ENCODE peak calls at places on chromosomes 2 and 18, in four cellular contexts. M is fibroblast of pulmonary artery, N is dorsolateral prefrontal cortex, R is astrocyte of the spinal cord. F is an unnamed sample.

GRCh38 chr2:85106489-85107180 is 26.6 kb upstream of the TCF7L1 start:
- DNase-seq in N (no peak), R (no peak), M (peak), F (peak)

GRCh38 chr2:240325654-240326031 is 109.8 kb upstream of the GPC1 start:
- DNase-seq in N (peak), R (no peak), M (peak), F (no peak)

GRCh38 chr2:43482974-43483373 is 112.9 kb downstream of the THADA start:
- DNase-seq in M (peak), N (no peak), R (peak), F (no peak)

GRCh38 chr2:60548844-60549243 is 4.6 kb downstream of the BCL11A start:
- DNase-seq in R (no peak), M (no peak), N (no peak), F (no peak)

GRCh38 chr2:20615466-20616241 is 35.2 kb downstream of the HS1BP3 start:
- DNase-seq in R (no peak), N (peak), M (peak), F (no peak)

GRCh38 chr2:1925928-1926327 is 181.6 kb upstream of the PXDN start:
- DNase-seq in M (no peak), R (no peak), N (no peak), F (no peak)

GRCh38 chr2:42828487-42829416 is 36.4 kb upstream of the HAAO start:
- DNase-seq in R (peak), M (peak), N (peak), F (peak)

GRCh38 chr18:80147037-80147417 is 38.0 kb downstream of the ADNP2 start:
- DNase-seq in N (no peak), M (peak), R (peak), F (peak)

GRCh38 chr2:99648115-99648850 is 158.5 kb upstream of the REV1 start:
- DNase-seq in M (no peak), R (peak), N (peak), F (no peak)

GRCh38 chr2:217092710-217093379 is 233.0 kb upstream of the TNP1 start:
- DNase-seq in N (no peak), R (no peak), M (no peak), F (no peak)

GRCh38 chr2:164458801-164459200 is 162.5 kb downstream of the GRB14 start:
- DNase-seq in N (no peak), M (no peak), R (no peak), F (no peak)

GRCh38 chr2:233865838-233866237 is 2.3 kb downstream of the MSL3B start:
- DNase-seq in R (no peak), M (no peak), N (no peak), F (no peak)

GRCh38 chr2:29322011-29322410 is 206.8 kb downstream of the CLIP4 start:
- DNase-seq in M (peak), N (no peak), R (no peak), F (peak)

GRCh38 chr18:22705328-22705727 is 227.8 kb upstream of the RBBP8 start:
- DNase-seq in M (peak), R (peak), N (no peak), F (peak)

GRCh38 chr2:64873472-64873924 is 115.7 kb upstream of the SLC1A4 start:
- DNase-seq in R (peak), M (peak), N (peak), F (peak)

GRCh38 chr2:224793961-224794360 is 77.8 kb upstream of the CCDC195 start:
- DNase-seq in M (peak), N (no peak), R (no peak), F (peak)

GRCh38 chr2:109582928-109583895 is 30.6 kb downstream of the SEPTIN10 start:
- DNase-seq in N (no peak), M (peak), R (no peak), F (no peak)

GRCh38 chr18:79884963-79885728 is 66.3 kb downstream of the SLC66A2 start:
- DNase-seq in N (peak), R (no peak), M (no peak), F (no peak)

GRCh38 chr18:10065296-10065695 is 151.5 kb downstream of the VAPA start:
- DNase-seq in M (no peak), R (no peak), N (no peak), F (no peak)

GRCh38 chr2:107001081-107001480 is 115.1 kb upstream of the ST6GAL2 start:
- DNase-seq in M (peak), R (no peak), N (no peak), F (no peak)

GRCh38 chr2:231294116-231294515 is 95.7 kb downstream of the ARMC9 start:
- DNase-seq in M (no peak), R (no peak), N (no peak), F (no peak)

GRCh38 chr2:205390866-205391265 is 291.4 kb upstream of the NRP2 start:
- DNase-seq in M (no peak), R (no peak), N (no peak), F (no peak)

GRCh38 chr2:74831693-74832530 is 2.0 kb upstream of the HK2 start:
- DNase-seq in R (no peak), N (no peak), M (no peak), F (peak)

GRCh38 chr2:127614731-127615130 is 31.2 kb upstream of the GPR17 start:
- DNase-seq in N (no peak), R (no peak), M (no peak), F (peak)

GRCh38 chr18:5851998-5852397 is 43.3 kb downstream of the TMEM200C start:
- DNase-seq in N (no peak), R (no peak), M (no peak), F (no peak)
- TF ChIP-seq CTCF in N (peak), R (peak), M (peak), F (no peak)

DNA sequence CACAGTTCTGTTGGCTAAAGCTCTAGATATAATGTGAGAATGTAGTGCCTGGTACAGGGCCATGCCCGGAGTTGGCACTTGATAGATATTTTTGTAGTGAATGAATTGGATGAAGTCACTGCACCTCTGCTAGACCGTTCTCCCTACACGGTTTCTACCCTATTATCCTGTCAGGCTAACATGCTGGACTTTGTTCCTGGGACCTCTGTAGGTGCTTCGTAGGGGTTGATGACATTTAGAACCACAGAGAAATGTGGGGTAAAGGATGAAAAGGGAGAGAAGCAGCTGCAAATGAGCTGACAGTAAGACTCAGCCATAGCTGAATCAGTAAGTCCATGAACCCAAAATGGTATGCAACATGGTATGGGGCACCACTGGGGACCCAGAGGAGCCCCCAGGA is 4.1 kb upstream of the FBLN7 start:
- DNase-seq in N (no peak), M (no peak), R (no peak), F (no peak)
- H3K4me3 ChIP-seq in N (no peak), M (no peak), R (no peak), F (no peak)

GRCh38 chr18:47984991-47985390 is 54.5 kb upstream of the SMAD2 start:
- DNase-seq in R (no peak), M (no peak), N (no peak), F (no peak)
- TF ChIP-seq CTCF in R (no peak), M (no peak), N (no peak), F (no peak)

GRCh38 chr2:33599943-33600192 is 769 bp upstream of the FAM98A start:
- DNase-seq in M (no peak), N (no peak), R (no peak), F (no peak)
- H3K4me3 ChIP-seq in M (peak), N (peak), R (peak), F (peak)

GRCh38 chr2:238239872-238240760 is at the start of gene HES6:
- DNase-seq in R (peak), M (peak), N (peak), F (peak)
- TF ChIP-seq CTCF in R (no peak), M (no peak), N (peak), F (no peak)